ENCODE peak calls at places on chromosomes 6 and 20, in eight cellular contexts. V is bronchial epithelial cell, C is Caco-2, Q is uterus, E is foreskin fibroblast, U is AG10803, K is Panc1, I is HepG2. F is an unnamed sample.

GRCh38 chr6:155959898-155960297 is 504.3 kb upstream of the NOX3 start:
- DNase-seq in U (no peak), K (no peak), E (no peak), Q (no peak), I (peak; percentile 48), V (no peak), C (no peak), F (no peak)

GRCh38 chr6:37049990-37050853 is 44.8 kb downstream of the FGD2 start:
- DNase-seq in I (no peak), K (no peak), C (no peak), E (no peak), V (no peak), Q (peak; percentile 42), U (no peak), F (no peak)

GRCh38 chr20:48769111-48769879 is 58.5 kb downstream of the PREX1 start:
- DNase-seq in E (no peak), I (no peak), V (no peak), C (no peak), Q (no peak), K (no peak), U (no peak), F (no peak)

GRCh38 chr6:100512203-100512862 is 47.6 kb upstream of the SIM1 start:
- DNase-seq in U (peak; percentile 53), E (peak; percentile 33), Q (no peak), V (peak; percentile 38), K (no peak), C (no peak), I (no peak), F (no peak)

GRCh38 chr6:148398244-148398643 is 55.6 kb downstream of the SASH1 start:
- DNase-seq in K (no peak), Q (no peak), C (no peak), E (no peak), V (no peak), I (no peak), U (no peak), F (no peak)

GRCh38 chr6:44002591-44003344 is 124.5 kb downstream of the MRPL14 start:
- DNase-seq in Q (peak; percentile 68), C (peak; percentile 84), E (peak; percentile 76), U (no peak), I (no peak), K (no peak), V (peak; percentile 47), F (no peak)

GRCh38 chr20:40757087-40757486 is 68.1 kb upstream of the MAFB start:
- DNase-seq in C (peak; percentile 4), K (no peak), I (no peak), E (peak; percentile 15), Q (no peak), V (peak; percentile 57), U (no peak), F (peak; percentile 14)

GRCh38 chr20:37943033-37943432 is 40.1 kb downstream of the VSTM2L start:
- DNase-seq in U (no peak), C (peak; percentile 27), V (no peak), I (no peak), E (no peak), Q (no peak), K (no peak), F (no peak)

GRCh38 chr6:12803486-12803885 is 86.9 kb downstream of the PHACTR1 start:
- DNase-seq in I (no peak), E (no peak), K (no peak), Q (no peak), C (no peak), V (no peak), U (peak; percentile 81), F (no peak)

GRCh38 chr6:72272958-72273357 is 348.9 kb upstream of the KCNQ5 start:
- DNase-seq in Q (no peak), I (no peak), C (no peak), E (peak; percentile 70), U (peak; percentile 41), K (no peak), V (no peak), F (no peak)

GRCh38 chr20:63457737-63458136 is 14.7 kb downstream of the KCNQ2 start:
- DNase-seq in K (no peak), E (peak; percentile 36), C (no peak), Q (no peak), U (peak; percentile 28), I (no peak), V (peak; percentile 12), F (no peak)

GRCh38 chr6:157865249-157865648 is 42.2 kb downstream of the SNX9 start:
- DNase-seq in C (no peak), K (no peak), Q (no peak), V (no peak), E (no peak), I (no peak), U (no peak), F (no peak)

GRCh38 chr20:1377341-1377871 is 15.4 kb downstream of the FKBP1A start:
- DNase-seq in I (no peak), V (peak; percentile 51), C (no peak), K (no peak), Q (no peak), E (no peak), U (no peak), F (no peak)

GRCh38 chr6:97067045-97067444 is 142.5 kb downstream of the KLHL32 start:
- DNase-seq in U (no peak), E (no peak), V (no peak), K (no peak), Q (no peak), I (no peak), C (no peak), F (no peak)

GRCh38 chr6:112839525-112839961 is 492.4 kb downstream of the RFPL4B start:
- DNase-seq in U (peak; percentile 79), I (no peak), C (no peak), K (no peak), E (peak; percentile 82), Q (no peak), V (peak; percentile 21), F (no peak)

GRCh38 chr20:49871391-49871948 is 43.9 kb downstream of the SPATA2 start:
- DNase-seq in E (no peak), C (peak; percentile 32), V (no peak), Q (no peak), I (no peak), U (no peak), K (no peak), F (peak; percentile 33)

GRCh38 chr6:90296346-90297123 is at the start of gene BACH2:
- DNase-seq in Q (peak; percentile 95), K (no peak), U (peak; percentile 50), V (peak; percentile 82), E (peak; percentile 91), C (peak; percentile 74), I (peak; percentile 73), F (peak; percentile 87)

DNA sequence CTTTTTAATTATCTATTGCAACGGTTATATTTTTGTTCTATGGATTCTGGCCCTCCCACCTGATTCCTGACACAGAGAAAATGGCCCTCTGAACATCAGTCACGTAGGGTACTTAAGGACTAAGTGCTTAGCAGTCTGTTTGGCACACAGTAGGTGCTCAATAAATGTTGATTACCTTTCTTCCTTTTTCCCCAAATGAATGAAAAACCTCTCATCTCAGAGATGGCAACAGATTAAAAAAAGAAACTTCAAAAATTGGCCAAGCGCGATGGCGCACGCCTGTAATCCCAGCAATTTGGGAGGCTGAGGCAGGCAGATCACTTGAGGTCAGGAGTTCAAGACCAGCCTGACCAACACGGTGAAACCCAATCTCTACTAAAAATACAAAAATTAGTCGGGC is 31.5 kb downstream of the ATXN1 start:
- DNase-seq in C (no peak), Q (no peak), V (no peak), K (no peak), E (no peak), U (no peak), I (no peak), F (no peak)
- H3K4me3 ChIP-seq in C (no peak overlapping the region), Q (no peak overlapping the region), V (no peak overlapping the region), K (no peak overlapping the region), E (no peak overlapping the region), U (no peak overlapping the region), I (peak overlapping the region; percentile 6), F (no peak overlapping the region)

GRCh38 chr6:107539409-107539808 is 49.5 kb downstream of the SOBP start:
- DNase-seq in C (peak; percentile 62), Q (no peak), I (peak; percentile 96), U (no peak), V (peak; percentile 38), E (peak; percentile 53), K (no peak), F (no peak)

GRCh38 chr6:107542170-107542569 is 52.3 kb downstream of the SOBP start:
- DNase-seq in K (no peak), Q (no peak), V (no peak), E (no peak), U (no peak), I (no peak), C (no peak), F (no peak)

GRCh38 chr6:107540465-107540857 is 50.5 kb downstream of the SOBP start:
- DNase-seq in I (peak; percentile 95), Q (no peak), E (no peak), V (no peak), K (no peak), U (no peak), C (no peak), F (no peak)

GRCh38 chr6:107538856-107539387 is 49.0 kb downstream of the SOBP start:
- DNase-seq in V (no peak), K (no peak), E (no peak), I (no peak), U (no peak), C (no peak), Q (no peak), F (no peak)

GRCh38 chr6:107539849-107540464 is 50.0 kb downstream of the SOBP start:
- DNase-seq in V (no peak), Q (no peak), K (no peak), E (no peak), U (no peak), I (no peak), C (no peak), F (no peak)
- H3K4me3 ChIP-seq in V (no peak overlapping the region), Q (no peak overlapping the region), K (no peak overlapping the region), E (no peak overlapping the region), U (no peak overlapping the region), I (peak overlapping the region; percentile 40), C (no peak overlapping the region), F (no peak overlapping the region)

DNA sequence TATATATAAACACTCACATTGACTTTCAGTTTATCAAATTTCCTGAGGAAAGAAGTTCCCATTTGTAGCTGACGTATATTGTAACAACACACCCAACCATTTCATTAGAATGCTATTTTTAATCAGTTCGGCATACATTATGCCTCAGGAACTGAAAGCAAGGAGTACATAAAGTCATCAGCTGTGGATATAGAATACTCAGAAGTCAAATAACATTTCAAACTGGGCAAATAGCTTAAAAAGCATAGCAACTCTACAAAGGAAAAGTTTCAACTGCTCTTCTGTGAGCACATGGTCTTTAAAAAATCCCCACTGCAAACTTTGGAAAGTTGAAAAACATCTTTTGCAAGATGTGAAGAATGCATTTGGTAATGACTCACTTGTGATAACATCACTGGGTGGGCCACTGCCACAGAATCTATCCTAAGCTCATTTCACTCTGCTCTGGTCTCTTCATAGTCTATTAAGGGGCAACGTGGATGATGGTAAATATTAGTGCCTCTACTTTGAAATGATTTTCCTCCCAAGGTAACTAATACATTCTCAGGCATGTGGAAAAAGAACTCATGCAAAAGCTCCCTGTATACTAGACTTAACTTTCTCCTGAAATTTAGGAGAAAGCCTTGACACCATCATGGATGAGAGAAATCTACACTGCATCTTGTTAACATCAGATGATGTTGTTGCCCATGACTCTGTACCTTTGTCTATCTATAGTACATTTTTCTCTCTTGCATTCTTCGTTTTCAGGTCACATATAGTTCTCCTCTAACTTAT is 49.2 kb downstream of the FYN start:
- DNase-seq in C (no peak), Q (peak; percentile 47), I (peak; percentile 80), K (no peak), E (peak; percentile 81), U (peak; percentile 62), V (peak; percentile 49), F (no peak)
- H3K4me3 ChIP-seq in C (no peak overlapping the region), Q (no peak overlapping the region), I (no peak overlapping the region), K (no peak overlapping the region), E (peak overlapping the region; percentile 16), U (no peak overlapping the region), V (no peak overlapping the region), F (no peak overlapping the region)

GRCh38 chr6:317068-317451 is 24.8 kb downstream of the DUSP22 start:
- DNase-seq in C (no peak), U (no peak), V (no peak), E (no peak), I (no peak), Q (no peak), K (no peak), F (peak; percentile 62)
- H3K4me3 ChIP-seq in C (no peak overlapping the region), U (no peak overlapping the region), V (no peak overlapping the region), E (no peak overlapping the region), I (no peak overlapping the region), Q (no peak overlapping the region), K (no peak overlapping the region), F (no peak overlapping the region)